ENCODE peak calls at places on chromosomes 5 and 9, in eight cellular contexts. One of them, this sample, is unnamed.

GRCh38 chr9:137556069-137556838 is 4.6 kb downstream of the MRPL41 start:
- DNase-seq in heart left ventricle: peak
- DNase-seq in lung: no peak
- DNase-seq in cardiac fibroblast: no peak
- DNase-seq in sigmoid colon: no peak
- DNase-seq in A673: no peak
- DNase-seq in Panc1: no peak
- DNase-seq in lower leg skin: no peak
- DNase-seq in this sample: no peak

GRCh38 chr5:61274561-61274960 is 57.5 kb upstream of the ZSWIM6 start:
- DNase-seq in sigmoid colon: no peak
- DNase-seq in Panc1: no peak
- DNase-seq in lung: no peak
- DNase-seq in cardiac fibroblast: peak
- DNase-seq in lower leg skin: no peak
- DNase-seq in A673: no peak
- DNase-seq in heart left ventricle: no peak
- DNase-seq in this sample: no peak

GRCh38 chr9:131416509-131416908 is 22.6 kb downstream of the PRRC2B start:
- DNase-seq in Panc1: no peak
- DNase-seq in lung: no peak
- DNase-seq in sigmoid colon: no peak
- DNase-seq in A673: no peak
- DNase-seq in cardiac fibroblast: no peak
- DNase-seq in lower leg skin: no peak
- DNase-seq in heart left ventricle: no peak
- DNase-seq in this sample: no peak

GRCh38 chr9:101639785-101640437 is 45.1 kb upstream of the PPP3R2 start:
- DNase-seq in Panc1: no peak
- DNase-seq in sigmoid colon: no peak
- DNase-seq in lower leg skin: no peak
- DNase-seq in heart left ventricle: no peak
- DNase-seq in lung: no peak
- DNase-seq in A673: no peak
- DNase-seq in cardiac fibroblast: peak
- DNase-seq in this sample: no peak

GRCh38 chr5:72209515-72210115 is 102.3 kb downstream of the MAP1B start:
- DNase-seq in heart left ventricle: no peak
- DNase-seq in lower leg skin: no peak
- DNase-seq in Panc1: no peak
- DNase-seq in lung: no peak
- DNase-seq in sigmoid colon: peak
- DNase-seq in A673: peak
- DNase-seq in cardiac fibroblast: no peak
- DNase-seq in this sample: peak

GRCh38 chr9:134484479-134484878 is 157.1 kb upstream of the COL5A1 start:
- DNase-seq in lower leg skin: no peak
- DNase-seq in A673: no peak
- DNase-seq in sigmoid colon: peak
- DNase-seq in lung: no peak
- DNase-seq in heart left ventricle: no peak
- DNase-seq in Panc1: no peak
- DNase-seq in cardiac fibroblast: no peak
- DNase-seq in this sample: no peak

GRCh38 chr5:134007581-134008256 is 2.9 kb upstream of the VDAC1 start:
- DNase-seq in Panc1: no peak
- DNase-seq in sigmoid colon: no peak
- DNase-seq in lung: no peak
- DNase-seq in cardiac fibroblast: peak
- DNase-seq in lower leg skin: no peak
- DNase-seq in heart left ventricle: no peak
- DNase-seq in A673: peak
- DNase-seq in this sample: no peak

GRCh38 chr5:81235287-81236072 is 2.4 kb downstream of the CKMT2 start:
- DNase-seq in lung: no peak
- DNase-seq in cardiac fibroblast: peak
- DNase-seq in Panc1: no peak
- DNase-seq in sigmoid colon: no peak
- DNase-seq in lower leg skin: no peak
- DNase-seq in A673: no peak
- DNase-seq in heart left ventricle: peak
- DNase-seq in this sample: no peak

GRCh38 chr5:148336704-148337435 is 1.5 kb downstream of the SPINK9 start:
- DNase-seq in heart left ventricle: no peak
- DNase-seq in cardiac fibroblast: no peak
- DNase-seq in lung: no peak
- DNase-seq in A673: no peak
- DNase-seq in sigmoid colon: no peak
- DNase-seq in lower leg skin: no peak
- DNase-seq in Panc1: no peak
- DNase-seq in this sample: peak
- H3K4me3 ChIP-seq in heart left ventricle: no peak
- H3K4me3 ChIP-seq in cardiac fibroblast: no peak
- H3K4me3 ChIP-seq in lung: no peak
- H3K4me3 ChIP-seq in A673: no peak
- H3K4me3 ChIP-seq in sigmoid colon: no peak
- H3K4me3 ChIP-seq in lower leg skin: no peak
- H3K4me3 ChIP-seq in Panc1: no peak
- H3K4me3 ChIP-seq in this sample: no peak

GRCh38 chr9:34371886-34372597 is 4.7 kb downstream of the MYORG start:
- DNase-seq in A673: no peak
- DNase-seq in lung: peak
- DNase-seq in sigmoid colon: no peak
- DNase-seq in cardiac fibroblast: no peak
- DNase-seq in heart left ventricle: no peak
- DNase-seq in lower leg skin: no peak
- DNase-seq in Panc1: no peak
- DNase-seq in this sample: no peak
- H3K4me3 ChIP-seq in A673: no peak
- H3K4me3 ChIP-seq in lung: no peak
- H3K4me3 ChIP-seq in sigmoid colon: no peak
- H3K4me3 ChIP-seq in cardiac fibroblast: no peak
- H3K4me3 ChIP-seq in heart left ventricle: no peak
- H3K4me3 ChIP-seq in lower leg skin: no peak
- H3K4me3 ChIP-seq in Panc1: no peak
- H3K4me3 ChIP-seq in this sample: no peak

GRCh38 chr5:62418462-62419076 is 6.0 kb downstream of the IPO11 start:
- DNase-seq in A673: no peak
- DNase-seq in sigmoid colon: no peak
- DNase-seq in lower leg skin: no peak
- DNase-seq in lung: no peak
- DNase-seq in Panc1: no peak
- DNase-seq in heart left ventricle: no peak
- DNase-seq in cardiac fibroblast: no peak
- DNase-seq in this sample: no peak
- H3K4me3 ChIP-seq in A673: no peak
- H3K4me3 ChIP-seq in sigmoid colon: no peak
- H3K4me3 ChIP-seq in lower leg skin: no peak
- H3K4me3 ChIP-seq in lung: no peak
- H3K4me3 ChIP-seq in Panc1: no peak
- H3K4me3 ChIP-seq in heart left ventricle: no peak
- H3K4me3 ChIP-seq in cardiac fibroblast: no peak
- H3K4me3 ChIP-seq in this sample: no peak

GRCh38 chr5:66518052-66518451 is 78.1 kb upstream of the MAST4 start:
- DNase-seq in lung: no peak
- DNase-seq in A673: no peak
- DNase-seq in cardiac fibroblast: no peak
- DNase-seq in Panc1: no peak
- DNase-seq in lower leg skin: no peak
- DNase-seq in heart left ventricle: no peak
- DNase-seq in sigmoid colon: no peak
- DNase-seq in this sample: no peak
- H3K4me3 ChIP-seq in lung: no peak
- H3K4me3 ChIP-seq in A673: no peak
- H3K4me3 ChIP-seq in cardiac fibroblast: no peak
- H3K4me3 ChIP-seq in Panc1: no peak
- H3K4me3 ChIP-seq in lower leg skin: no peak
- H3K4me3 ChIP-seq in heart left ventricle: no peak
- H3K4me3 ChIP-seq in sigmoid colon: no peak
- H3K4me3 ChIP-seq in this sample: no peak